ENCODE peak calls at places on chromosomes 13 and 19, in four cellular contexts. G, O, J and V are unnamed samples.

GRCh38 chr19:39133431-39134270 is 8.1 kb downstream of the PAK4 start:
- DNase-seq in G (peak; percentile 24), O (peak; percentile 33), J (peak; percentile 55), V (no peak)

GRCh38 chr19:48470281-48470680 is 1.1 kb downstream of the CYTH2 start:
- DNase-seq in G (no peak), O (peak; percentile 21), J (no peak), V (no peak)

GRCh38 chr13:97978661-97979450 is 25.4 kb downstream of the IPO5 start:
- DNase-seq in G (peak; percentile 16), O (no peak), J (no peak), V (no peak)

GRCh38 chr19:42111384-42111783 is 20.9 kb downstream of the POU2F2 start:
- DNase-seq in G (peak; percentile 52), O (no peak), J (no peak), V (no peak)

GRCh38 chr13:20495087-20496023 is 30.3 kb downstream of the CRYL1 start:
- DNase-seq in G (peak; percentile 78), O (peak; percentile 46), J (peak; percentile 75), V (no peak)

GRCh38 chr13:113862766-113863510 is 938 bp downstream of the GAS6 start:
- DNase-seq in G (peak; percentile 25), O (peak; percentile 54), J (peak; percentile 40), V (no peak)

GRCh38 chr19:38429055-38429810 is 3.2 kb upstream of the RASGRP4 start:
- DNase-seq in G (no peak), O (no peak), J (no peak), V (no peak)

GRCh38 chr19:14432817-14433453 is at the start of gene PKN1:
- DNase-seq in G (peak; percentile 46), O (peak; percentile 81), J (peak; percentile 52), V (peak; percentile 52)

GRCh38 chr19:51402117-51402516 is 11.7 kb upstream of the C19orf84 start:
- DNase-seq in G (no peak), O (no peak), J (no peak), V (no peak)

GRCh38 chr13:75050419-75051066 is 431.4 kb downstream of the TBC1D4 start:
- DNase-seq in G (peak; percentile 41), O (no peak), J (no peak), V (no peak)

GRCh38 chr19:46821512-46822359 is 28.9 kb downstream of the AP2S1 start:
- DNase-seq in G (no peak), O (no peak), J (no peak), V (no peak)

GRCh38 chr13:30744056-30744684 is 8.8 kb downstream of the ALOX5AP start:
- DNase-seq in G (no peak), O (no peak), J (peak; percentile 76), V (no peak)

GRCh38 chr13:75362026-75362425 is 119.9 kb downstream of the TBC1D4 start:
- DNase-seq in G (no peak), O (no peak), J (no peak), V (no peak)

GRCh38 chr19:37926255-37926654 is 19.2 kb downstream of the SIPA1L3 start:
- DNase-seq in G (no peak), O (no peak), J (no peak), V (no peak)

GRCh38 chr13:64675256-64675892 is 2554.8 kb downstream of the PCDH9 start:
- DNase-seq in G (peak; percentile 9), O (no peak), J (no peak), V (no peak)

GRCh38 chr13:33153421-33154381 is 131.9 kb downstream of the STARD13 start:
- DNase-seq in G (peak; percentile 61), O (no peak), J (peak; percentile 60), V (no peak)

GRCh38 chr19:54458648-54459281 is 4.8 kb downstream of the LENG9 start:
- DNase-seq in G (no peak), O (no peak), J (no peak), V (no peak)

GRCh38 chr13:68982961-68983619 is 1124.5 kb upstream of the ATXN8OS start:
- DNase-seq in G (no peak), O (no peak), J (no peak), V (no peak)

GRCh38 chr19:15283141-15283885 is 49.0 kb downstream of the BRD4 start:
- DNase-seq in G (peak; percentile 75), O (no peak), J (peak; percentile 48), V (no peak)

GRCh38 chr13:94778986-94779385 is 66.6 kb upstream of the SOX21 start:
- DNase-seq in G (no peak), O (no peak), J (no peak), V (no peak)

GRCh38 chr13:112098699-112099098 is 31.8 kb downstream of the SOX1 start:
- DNase-seq in G (no peak), O (no peak), J (no peak), V (no peak)

GRCh38 chr13:106602178-106602577 is 34.2 kb upstream of the ARGLU1 start:
- DNase-seq in G (no peak), O (no peak), J (no peak), V (no peak)

GRCh38 chr19:16161848-16162247 is 11.5 kb downstream of the CIB3 start:
- DNase-seq in G (peak; percentile 43), O (no peak), J (no peak), V (no peak)

GRCh38 chr19:16326401-16327130 is 1.9 kb downstream of the KLF2 start:
- DNase-seq in G (peak; percentile 34), O (no peak), J (no peak), V (no peak)

GRCh38 chr13:21058361-21058760 is 3.0 kb downstream of the LATS2 start:
- DNase-seq in G (peak; percentile 49), O (no peak), J (no peak), V (no peak)

GRCh38 chr13:35349673-35350278 is 126.7 kb downstream of the MAB21L1 start:
- DNase-seq in G (peak; percentile 25), O (no peak), J (peak; percentile 21), V (no peak)

GRCh38 chr13:93875527-93875926 is 604.0 kb downstream of the DCT start:
- DNase-seq in G (peak; percentile 71), O (no peak), J (no peak), V (no peak)

GRCh38 chr13:98447881-98448641 is 128.8 kb downstream of the STK24 start:
- DNase-seq in G (peak; percentile 12), O (peak; percentile 84), J (peak; percentile 52), V (no peak)

GRCh38 chr13:29918845-29919244 is 68.4 kb upstream of the UBL3 start:
- DNase-seq in G (peak; percentile 80), O (no peak), J (no peak), V (no peak)

GRCh38 chr13:26007774-26008173 is 44.0 kb downstream of the SHISA2 start:
- DNase-seq in G (no peak), O (no peak), J (no peak), V (no peak)

GRCh38 chr19:34232566-34233481 is 21.5 kb upstream of the GARRE1 start:
- DNase-seq in G (peak; percentile 92), O (no peak), J (peak; percentile 57), V (no peak)

GRCh38 chr13:75195479-75196111 is 286.4 kb downstream of the TBC1D4 start:
- DNase-seq in G (peak; percentile 67), O (peak; percentile 49), J (no peak), V (no peak)

GRCh38 chr13:97967948-97968347 is 14.5 kb downstream of the IPO5 start:
- DNase-seq in G (peak; percentile 90), O (no peak), J (no peak), V (no peak)

GRCh38 chr13:32086366-32086765 is 54.8 kb downstream of the FRY start:
- DNase-seq in G (peak; percentile 57), O (no peak), J (no peak), V (no peak)

GRCh38 chr13:40445557-40445990 is 220.9 kb downstream of the FOXO1 start:
- DNase-seq in G (peak; percentile 88), O (no peak), J (peak; percentile 39), V (no peak)

GRCh38 chr13:29859971-29860370 is 9.6 kb upstream of the UBL3 start:
- DNase-seq in G (peak; percentile 52), O (no peak), J (no peak), V (no peak)

GRCh38 chr13:44967656-44968451 is 21.4 kb downstream of the NUFIP1 start:
- DNase-seq in G (peak; percentile 68), O (no peak), J (peak; percentile 17), V (no peak)

DNA sequence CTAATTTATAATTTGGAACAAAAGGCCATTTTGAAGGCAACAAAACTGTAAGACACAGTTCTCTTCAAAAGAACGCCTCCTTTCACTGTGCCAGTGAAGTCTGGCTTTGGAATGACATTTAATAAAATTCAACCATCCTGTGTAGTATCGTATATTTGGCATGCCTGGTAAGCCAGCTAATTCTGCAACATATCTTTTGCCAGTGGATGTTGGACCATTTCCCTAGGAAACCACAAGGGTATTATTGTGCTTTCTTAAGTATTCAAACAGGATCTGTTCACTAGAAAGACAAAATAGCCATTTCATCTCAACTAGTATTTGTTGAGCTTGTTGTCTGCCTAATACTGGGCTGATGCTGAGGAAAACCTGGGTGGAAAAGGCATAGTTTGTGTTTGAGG is 111.6 kb downstream of the RGCC start:
- DNase-seq in G (peak; percentile 71), O (no peak), J (no peak), V (no peak)
- TF ChIP-seq CTCF in G (peak; percentile 8), O (no peak), J (no peak), V (no peak)

DNA sequence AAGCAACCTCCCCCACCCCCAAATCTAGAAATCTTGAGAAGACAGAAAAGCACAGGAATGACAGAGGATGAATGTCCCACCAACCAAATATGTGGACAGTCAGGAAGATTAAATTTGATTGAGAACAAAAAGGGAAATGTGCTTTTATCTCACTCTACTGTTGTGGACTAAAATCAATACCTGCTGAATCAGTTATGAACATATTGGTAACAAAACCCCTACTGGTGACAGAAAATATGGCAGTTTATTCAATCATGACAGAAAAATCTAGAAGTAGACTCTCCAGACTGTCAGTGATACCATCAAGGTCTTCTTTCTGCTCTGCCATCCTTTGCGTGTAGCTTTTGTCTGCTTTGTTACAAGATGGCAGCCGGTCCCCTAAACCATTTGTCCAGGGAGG is 35.2 kb downstream of the FAM216B start:
- DNase-seq in G (no peak), O (no peak), J (no peak), V (no peak)
- TF ChIP-seq CTCF in G (no peak), O (peak; percentile 69), J (no peak), V (peak; percentile 78)

GRCh38 chr13:27765650-27766049 is 26.6 kb upstream of the GSX1 start:
- DNase-seq in G (no peak), O (no peak), J (no peak), V (no peak)
- TF ChIP-seq CTCF in G (no peak), O (no peak), J (no peak), V (no peak)

DNA sequence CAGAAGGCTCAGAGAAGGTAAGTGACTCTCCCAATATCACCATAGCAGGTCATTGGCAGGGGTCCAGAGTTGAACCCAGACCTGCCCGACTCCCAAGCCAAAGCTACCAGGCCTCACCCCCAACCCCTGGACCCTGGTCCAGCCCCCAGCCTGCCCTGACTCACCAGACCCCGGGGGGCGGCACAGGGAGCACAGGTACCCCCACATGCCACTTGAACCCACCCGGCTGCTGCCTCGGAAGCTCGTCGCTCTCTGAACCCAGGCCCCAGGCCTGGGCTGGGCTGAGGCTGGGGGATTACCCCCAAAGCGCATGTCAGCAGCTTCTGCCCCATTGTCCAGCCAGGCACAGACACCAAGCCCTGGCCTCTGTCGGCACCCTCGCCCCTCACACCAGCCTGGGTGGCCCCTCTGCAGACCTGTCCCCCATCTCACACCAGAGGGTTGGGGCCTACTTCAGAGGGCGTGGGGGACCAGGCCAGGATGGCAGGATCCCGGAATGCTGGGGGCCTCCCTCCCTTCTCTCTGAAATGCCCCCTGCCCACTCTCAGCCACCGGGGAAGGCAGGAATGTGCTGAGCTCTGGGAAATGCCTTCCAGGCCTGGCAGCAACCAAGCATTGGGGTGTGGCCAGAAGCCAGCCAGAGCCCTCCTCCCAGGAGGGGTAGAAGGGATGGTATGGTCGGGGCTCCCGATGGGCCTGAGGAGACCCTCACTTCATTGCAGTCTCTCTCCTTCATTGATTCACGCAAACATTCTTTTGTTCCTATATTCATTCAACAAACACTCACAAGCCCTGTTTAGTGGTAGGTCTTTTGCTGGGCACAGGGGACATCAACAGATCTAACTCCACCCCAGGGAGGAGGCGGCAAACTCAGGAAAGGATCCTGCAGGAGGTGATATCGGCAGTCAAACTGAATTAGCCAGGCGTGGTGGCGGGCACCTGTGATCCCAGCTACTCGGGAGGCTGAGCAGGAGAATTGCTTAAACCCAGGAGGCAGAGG is 1.7 kb upstream of the PRX start:
- DNase-seq in G (no peak), O (no peak), J (no peak), V (no peak)
- TF ChIP-seq CTCF in G (no peak), O (no peak), J (no peak), V (no peak)